ENCODE peak calls at places on chromosomes 5 and 9, in eight cellular contexts. B is stimulated activated CD4-positive, alpha-beta T cell treated with anti-CD3 and anti-CD28 coated beads, TNF-alpha, amount 100 ng/mL, for 4 hours; N is A549; U is Caco-2; Q is choroid plexus epithelial cell; T is KBM-7; O is IMR-90; S is foreskin melanocyte. R is an unnamed sample.

GRCh38 chr5:863244-863805 is 12.5 kb upstream of the ZDHHC11 start:
- DNase-seq in Q (no peak), U (no peak), O (no peak), N (no peak), B (no peak), T (no peak), S (no peak), R (no peak)

GRCh38 chr5:176373100-176373818 is 8.0 kb downstream of the ARL10 start:
- DNase-seq in B (no peak), O (peak), T (peak), Q (peak), U (no peak), S (peak), N (no peak), R (no peak)

GRCh38 chr9:21549251-21549765 is 67.2 kb upstream of the IFNE start:
- DNase-seq in O (peak), B (no peak), T (no peak), U (no peak), N (peak), S (no peak), Q (peak), R (no peak)

GRCh38 chr5:5135957-5136676 is 4.0 kb upstream of the ADAMTS16 start:
- DNase-seq in S (no peak), Q (no peak), B (no peak), N (peak), U (peak), T (no peak), O (peak), R (no peak)

GRCh38 chr5:38783011-38783551 is 62.7 kb upstream of the OSMR start:
- DNase-seq in O (peak), T (no peak), B (no peak), Q (peak), N (peak), U (peak), S (no peak), R (peak)

GRCh38 chr5:176560364-176560763 is 11.2 kb downstream of the CDHR2 start:
- DNase-seq in Q (no peak), U (no peak), N (no peak), O (no peak), B (no peak), T (no peak), S (no peak), R (no peak)

GRCh38 chr9:21611896-21612295 is 129.8 kb upstream of the IFNE start:
- DNase-seq in U (no peak), T (no peak), O (no peak), S (no peak), B (no peak), N (no peak), Q (no peak), R (no peak)

GRCh38 chr5:153965102-153965645 is 73.5 kb downstream of the FAM114A2 start:
- DNase-seq in U (peak), B (no peak), S (peak), T (peak), Q (peak), O (peak), N (peak), R (peak)